ENCODE peak calls at places on chromosomes 12 and 14, in five cellular contexts. X is heart left ventricle; Y is ELR; M is CD8-positive, alpha-beta T cell; R is NB4. G is an unnamed sample.

GRCh38 chr12:24544368-24544767 is 404.5 kb downstream of the BCAT1 start:
- DNase-seq in X (no peak), Y (no peak), M (no peak), R (no peak), G (no peak)

GRCh38 chr14:78141590-78141989 is 28.6 kb upstream of the NRXN3 start:
- DNase-seq in X (no peak), Y (no peak), M (no peak), R (no peak), G (no peak)

GRCh38 chr14:23641915-23642588 is 5.9 kb downstream of the DHRS2 start:
- DNase-seq in X (no peak), Y (no peak), M (no peak), R (peak), G (no peak)

GRCh38 chr12:8827551-8828347 is 5.3 kb downstream of the A2ML1 start:
- DNase-seq in X (no peak), Y (no peak), M (no peak), R (no peak), G (no peak)

GRCh38 chr12:52004042-52004648 is 2.6 kb upstream of the TAMALIN start:
- DNase-seq in X (peak), Y (peak), M (no peak), R (peak), G (peak)

GRCh38 chr14:37931998-37932397 is 275.7 kb upstream of the SSTR1 start:
- DNase-seq in X (no peak), Y (no peak), M (no peak), R (no peak), G (no peak)

GRCh38 chr12:14723763-14724162 is 27.4 kb upstream of the GUCY2C start:
- DNase-seq in X (peak), Y (peak), M (peak), R (peak), G (peak)

GRCh38 chr12:52191841-52192791 is at the start of gene KRT80:
- DNase-seq in X (peak), Y (peak), M (no peak), R (peak), G (peak)

GRCh38 chr12:12182926-12183325 is 83.9 kb downstream of the LRP6 start:
- DNase-seq in X (no peak), Y (peak), M (no peak), R (no peak), G (no peak)

GRCh38 chr14:20350860-20351259 is 7.4 kb downstream of the PARP2 start:
- DNase-seq in X (no peak), Y (peak), M (no peak), R (no peak), G (no peak)

GRCh38 chr14:89773644-89774316 is 180.8 kb downstream of the EFCAB11 start:
- DNase-seq in X (peak), Y (peak), M (peak), R (peak), G (peak)

GRCh38 chr14:87483651-87484260 is 509.2 kb downstream of the GALC start:
- DNase-seq in X (no peak), Y (peak), M (no peak), R (no peak), G (peak)

GRCh38 chr12:100170313-100170858 is 27.7 kb upstream of the BLTP3B start:
- DNase-seq in X (no peak), Y (no peak), M (no peak), R (no peak), G (no peak)

GRCh38 chr14:104392001-104392395 is 187.6 kb upstream of the C14orf180 start:
- DNase-seq in X (no peak), Y (no peak), M (peak), R (no peak), G (no peak)

GRCh38 chr12:10167588-10167987 is 4.3 kb downstream of the OLR1 start:
- DNase-seq in X (no peak), Y (no peak), M (no peak), R (peak), G (no peak)

GRCh38 chr14:69133206-69134125 is 19.5 kb downstream of the DCAF5 start:
- DNase-seq in X (no peak), Y (peak), M (no peak), R (peak), G (peak)

GRCh38 chr12:8057291-8057690 is 8.9 kb downstream of the C3AR1 start:
- DNase-seq in X (no peak), Y (no peak), M (no peak), R (no peak), G (no peak)

GRCh38 chr12:112551681-112552080 is 132.9 kb downstream of the PTPN11 start:
- DNase-seq in X (no peak), Y (no peak), M (no peak), R (no peak), G (no peak)